ENCODE peak calls at places on chromosomes 2 and 18, in six cellular contexts. P, F, Q, Y, X and C are unnamed samples.

GRCh38 chr2:18430996-18431748 is 129.3 kb downstream of the RDH14 start:
- DNase-seq in P (no peak), F (no peak), Q (no peak), Y (no peak), X (no peak), C (no peak)

GRCh38 chr2:203913947-203914346 is 22.6 kb upstream of the ICOS start:
- DNase-seq in P (no peak), F (no peak), Q (no peak), Y (no peak), X (no peak), C (no peak)

GRCh38 chr18:47413327-47413726 is 161.9 kb upstream of the SKOR2 start:
- DNase-seq in P (no peak), F (no peak), Q (no peak), Y (no peak), X (no peak), C (no peak)

GRCh38 chr2:136527560-136527959 is 237.8 kb upstream of the THSD7B start:
- DNase-seq in P (no peak), F (no peak), Q (peak; percentile 0), Y (no peak), X (no peak), C (no peak)

GRCh38 chr2:207122914-207123744 is 42.6 kb downstream of the KLF7 start:
- DNase-seq in P (no peak), F (no peak), Q (no peak), Y (no peak), X (no peak), C (no peak)

GRCh38 chr2:28621172-28622100 is 125.6 kb downstream of the PLB1 start:
- DNase-seq in P (peak; percentile 90), F (peak; percentile 86), Q (peak; percentile 92), Y (peak; percentile 66), X (peak; percentile 77), C (no peak)

GRCh38 chr18:55243852-55244251 is 284.6 kb upstream of the CCDC68 start:
- DNase-seq in P (peak; percentile 54), F (no peak), Q (no peak), Y (no peak), X (no peak), C (no peak)

GRCh38 chr2:238946586-238947242 is 98.8 kb downstream of the TWIST2 start:
- DNase-seq in P (no peak), F (peak; percentile 66), Q (no peak), Y (peak; percentile 21), X (peak; percentile 58), C (no peak)

GRCh38 chr2:193251909-193252308 is 1057.2 kb upstream of the TMEFF2 start:
- DNase-seq in P (no peak), F (no peak), Q (no peak), Y (no peak), X (no peak), C (no peak)

GRCh38 chr18:58225101-58225500 is 181.1 kb downstream of the NEDD4L start:
- DNase-seq in P (no peak), F (no peak), Q (peak; percentile 82), Y (no peak), X (no peak), C (no peak)

GRCh38 chr2:120229341-120229740 is 6.1 kb upstream of the TMEM185B start:
- DNase-seq in P (no peak), F (peak; percentile 49), Q (no peak), Y (no peak), X (no peak), C (no peak)

GRCh38 chr2:152562208-152562884 is 154.9 kb downstream of the PRPF40A start:
- DNase-seq in P (no peak), F (no peak), Q (no peak), Y (no peak), X (no peak), C (no peak)

GRCh38 chr2:208183937-208184336 is 5.9 kb downstream of the C2orf80 start:
- DNase-seq in P (no peak), F (no peak), Q (no peak), Y (no peak), X (no peak), C (no peak)

GRCh38 chr2:195531754-195532153 is 125.3 kb upstream of the SLC39A10 start:
- DNase-seq in P (no peak), F (no peak), Q (no peak), Y (no peak), X (no peak), C (no peak)

GRCh38 chr2:227462463-227462951 is 9.4 kb upstream of the AGFG1 start:
- DNase-seq in P (no peak), F (no peak), Q (no peak), Y (no peak), X (no peak), C (no peak)

GRCh38 chr18:28729321-28729720 is 552.4 kb upstream of the CDH2 start:
- DNase-seq in P (no peak), F (no peak), Q (peak; percentile 55), Y (no peak), X (no peak), C (no peak)

GRCh38 chr2:29329899-29330298 is 214.7 kb downstream of the CLIP4 start:
- DNase-seq in P (no peak), F (no peak), Q (no peak), Y (no peak), X (no peak), C (no peak)

GRCh38 chr2:168343586-168343985 is 96.2 kb upstream of the STK39 start:
- DNase-seq in P (no peak), F (no peak), Q (peak; percentile 35), Y (no peak), X (no peak), C (no peak)

GRCh38 chr2:49259926-49260325 is 105.6 kb upstream of the FSHR start:
- DNase-seq in P (no peak), F (no peak), Q (no peak), Y (no peak), X (no peak), C (no peak)

GRCh38 chr2:26274058-26274613 is 29.4 kb downstream of the HADHB start:
- DNase-seq in P (peak; percentile 87), F (no peak), Q (peak; percentile 100), Y (no peak), X (no peak), C (peak; percentile 50)

GRCh38 chr2:110886806-110887573 is 154.6 kb downstream of the ACOXL start:
- DNase-seq in P (no peak), F (no peak), Q (no peak), Y (no peak), X (no peak), C (no peak)

GRCh38 chr2:238157506-238158017 is 1.2 kb upstream of the ERFE start:
- DNase-seq in P (no peak), F (no peak), Q (no peak), Y (no peak), X (peak; percentile 53), C (no peak)

GRCh38 chr2:54535599-54536195 is 79.6 kb downstream of the SPTBN1 start:
- DNase-seq in P (peak; percentile 36), F (no peak), Q (no peak), Y (no peak), X (peak; percentile 77), C (no peak)

GRCh38 chr2:110713508-110714362 is 18.6 kb upstream of the ACOXL start:
- DNase-seq in P (no peak), F (no peak), Q (peak; percentile 57), Y (no peak), X (no peak), C (no peak)

GRCh38 chr2:27681844-27682243 is 18.2 kb downstream of the SLC4A1AP start:
- DNase-seq in P (no peak), F (no peak), Q (peak; percentile 37), Y (no peak), X (no peak), C (no peak)

GRCh38 chr2:11292464-11293255 is 51.8 kb downstream of the ROCK2 start:
- DNase-seq in P (no peak), F (no peak), Q (no peak), Y (no peak), X (no peak), C (no peak)

GRCh38 chr2:131105950-131106801 is 1.0 kb downstream of the PLEKHB2 start:
- DNase-seq in P (peak; percentile 41), F (peak; percentile 84), Q (peak; percentile 59), Y (no peak), X (peak; percentile 69), C (no peak)

GRCh38 chr2:43199492-43200481 is 26.6 kb downstream of the ZFP36L2 start:
- DNase-seq in P (no peak), F (no peak), Q (peak; percentile 84), Y (no peak), X (no peak), C (no peak)
- TF ChIP-seq CTCF in P (no peak), F (no peak), Q (peak; percentile 8), Y (no peak), X (no peak), C (no peak)

GRCh38 chr2:180907731-180908130 is 72.7 kb upstream of the UBE2E3 start:
- DNase-seq in P (no peak), F (no peak), Q (peak; percentile 67), Y (no peak), X (no peak), C (no peak)

DNA sequence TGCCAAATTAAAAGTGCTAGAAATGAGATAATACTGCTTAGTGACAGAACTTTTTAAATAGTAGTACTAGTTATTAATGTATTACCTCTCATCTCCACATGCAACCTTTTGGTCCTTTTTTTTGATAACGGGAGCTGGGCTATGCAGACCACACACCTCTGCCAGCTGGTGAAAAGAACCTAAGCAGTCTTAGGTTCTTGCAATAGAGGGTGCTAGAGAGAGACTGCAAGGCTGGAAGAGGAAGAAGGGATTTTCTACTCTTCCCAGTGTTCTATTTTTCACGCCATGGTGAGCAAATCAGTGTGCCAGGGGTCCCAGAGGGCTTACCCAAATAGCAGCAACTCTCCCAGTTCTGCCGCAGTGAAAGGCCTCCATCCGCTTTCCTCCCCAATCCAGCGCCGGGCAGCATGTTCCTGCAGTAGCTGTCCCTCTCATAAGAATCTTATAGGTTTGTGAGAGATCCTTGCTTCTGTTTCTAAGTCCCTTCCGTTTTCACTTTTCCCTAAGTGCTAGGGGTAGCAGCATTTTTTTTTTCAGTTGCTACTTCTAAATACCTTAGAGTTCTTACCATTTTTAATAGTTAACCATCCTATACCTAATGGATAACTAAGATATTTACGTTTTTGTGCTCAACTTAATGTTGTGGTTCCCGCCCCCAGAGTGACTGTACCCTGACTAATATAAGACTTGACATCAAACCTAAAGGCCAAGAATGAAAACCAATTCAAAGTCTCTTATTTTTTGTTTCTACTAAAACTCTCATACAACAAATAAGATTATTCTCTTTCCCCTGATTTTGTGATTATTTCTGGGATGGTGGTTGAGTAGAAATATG is 69.4 kb upstream of the UBE2E3 start:
- DNase-seq in P (no peak), F (peak; percentile 57), Q (peak; percentile 3), Y (no peak), X (peak; percentile 37), C (no peak)
- TF ChIP-seq CTCF in P (no peak), F (no peak), Q (no peak), Y (no peak), X (no peak), C (no peak)

GRCh38 chr2:209331291-209331844 is 92.5 kb upstream of the MAP2 start:
- DNase-seq in P (no peak), F (no peak), Q (peak; percentile 19), Y (no peak), X (no peak), C (no peak)
- TF ChIP-seq CTCF in P (no peak), F (no peak), Q (peak; percentile 61), Y (no peak), X (peak; percentile 21), C (no peak)

DNA sequence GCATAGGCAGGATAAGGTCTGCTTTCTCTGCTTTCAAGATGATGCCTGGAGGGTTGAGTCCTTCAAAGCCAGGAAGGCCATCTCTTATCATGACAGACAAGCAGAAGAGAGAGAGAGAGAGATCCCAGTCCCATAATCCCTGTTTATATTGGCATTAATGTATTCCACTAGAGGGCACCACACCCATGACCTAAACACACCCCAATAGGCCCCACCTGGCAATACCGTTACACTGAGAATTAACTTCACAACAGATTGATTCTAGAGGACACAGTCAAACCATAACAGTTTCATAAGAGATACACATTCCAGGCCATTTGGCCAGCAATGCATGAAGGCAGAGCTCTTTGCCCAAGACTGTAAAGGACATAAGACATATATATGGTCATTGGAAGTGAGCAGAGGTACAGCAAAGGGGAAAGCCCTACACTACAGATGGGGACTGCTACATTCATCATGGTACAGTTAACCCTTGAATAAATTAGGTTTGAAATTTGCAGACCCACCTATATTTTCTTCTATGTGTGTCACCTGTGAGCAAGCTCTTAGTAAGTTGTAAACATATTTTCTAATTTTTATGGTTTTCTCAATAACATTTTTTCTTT is 1516.1 kb downstream of the RPIA start:
- DNase-seq in P (no peak), F (no peak), Q (no peak), Y (no peak), X (no peak), C (no peak)
- TF ChIP-seq CTCF in P (no peak), F (no peak), Q (peak; percentile 30), Y (no peak), X (peak; percentile 27), C (no peak)